ENCODE peak calls at places on chromosomes 1 and 21, in eight cellular contexts. Q, M, F, L, A, B, V and E are unnamed samples.

GRCh38 chr1:211329764-211330201 is 3.1 kb downstream of the TRAF5 start:
- DNase-seq in V (peak), A (peak), Q (no peak), F (peak), L (peak), B (peak), M (no peak), E (no peak)

GRCh38 chr1:105087496-105087895 is 1337.8 kb downstream of the AMY1C start:
- DNase-seq in A (no peak), V (peak), F (no peak), M (no peak), Q (no peak), L (no peak), B (no peak), E (no peak)

GRCh38 chr1:235207202-235207565 is 46.1 kb upstream of the RBM34 start:
- DNase-seq in B (peak), A (no peak), F (no peak), M (no peak), L (peak), Q (no peak), V (no peak), E (no peak)

GRCh38 chr1:62304975-62305374 is 14.3 kb downstream of the KANK4 start:
- DNase-seq in Q (no peak), V (no peak), L (no peak), A (no peak), M (no peak), F (no peak), B (no peak), E (no peak)

GRCh38 chr21:41390043-41390639 is 28.3 kb downstream of the MX2 start:
- DNase-seq in M (peak), Q (no peak), F (no peak), B (no peak), A (no peak), L (no peak), V (no peak), E (no peak)

GRCh38 chr1:161013104-161013590 is 7.8 kb downstream of the F11R start:
- DNase-seq in V (no peak), B (peak), Q (no peak), M (no peak), L (no peak), A (no peak), F (no peak), E (no peak)

GRCh38 chr1:92831368-92831761 is 475 bp upstream of the RPL5 start:
- DNase-seq in L (no peak), Q (no peak), V (no peak), M (no peak), B (no peak), A (no peak), F (no peak), E (no peak)

GRCh38 chr1:198465201-198466144 is 75.0 kb downstream of the ATP6V1G3 start:
- DNase-seq in L (peak), Q (no peak), M (no peak), V (peak), F (peak), A (no peak), B (peak), E (no peak)

GRCh38 chr1:231106347-231106746 is 55.5 kb upstream of the TRIM67 start:
- DNase-seq in F (no peak), Q (no peak), B (no peak), L (no peak), M (no peak), V (no peak), A (no peak), E (no peak)

GRCh38 chr21:37788503-37788902 is 127.8 kb downstream of the KCNJ6 start:
- DNase-seq in B (no peak), Q (no peak), V (no peak), M (no peak), F (no peak), A (no peak), L (peak), E (no peak)

GRCh38 chr1:247357781-247358211 is 26.1 kb upstream of the ZNF496 start:
- DNase-seq in M (no peak), Q (no peak), V (no peak), A (no peak), L (no peak), F (no peak), B (peak), E (peak)

GRCh38 chr21:41753001-41753725 is 13.7 kb downstream of the RIPK4 start:
- DNase-seq in V (no peak), M (no peak), B (no peak), F (no peak), L (no peak), Q (no peak), A (no peak), E (no peak)

GRCh38 chr1:3465091-3465934 is 10.8 kb downstream of the ARHGEF16 start:
- DNase-seq in M (no peak), Q (no peak), A (no peak), F (no peak), L (no peak), B (no peak), V (no peak), E (no peak)

GRCh38 chr1:67420835-67421492 is 9.2 kb downstream of the SERBP1 start:
- DNase-seq in Q (no peak), F (no peak), B (no peak), V (no peak), A (no peak), L (no peak), M (no peak), E (no peak)

GRCh38 chr1:230806552-230806951 is 59.4 kb downstream of the CAPN9 start:
- DNase-seq in M (no peak), A (no peak), Q (no peak), L (no peak), B (no peak), V (no peak), F (no peak), E (peak)

GRCh38 chr21:31473685-31474345 is 129.8 kb upstream of the TIAM1 start:
- DNase-seq in V (no peak), A (no peak), Q (no peak), F (no peak), L (no peak), M (no peak), B (no peak), E (no peak)

GRCh38 chr1:198064181-198064580 is 92.6 kb upstream of the NEK7 start:
- DNase-seq in B (peak), L (no peak), Q (no peak), V (no peak), A (no peak), M (no peak), F (no peak), E (no peak)

GRCh38 chr1:112955678-112956502 is at the start of gene SLC16A1:
- DNase-seq in L (peak), F (peak), A (peak), M (peak), V (peak), B (peak), Q (peak), E (peak)

GRCh38 chr1:221394011-221394544 is 347.8 kb downstream of the DUSP10 start:
- DNase-seq in Q (no peak), A (no peak), L (no peak), B (no peak), M (no peak), V (no peak), F (no peak), E (no peak)

GRCh38 chr1:177586429-177586828 is 383.4 kb downstream of the SEC16B start:
- DNase-seq in V (no peak), F (no peak), A (no peak), B (peak), L (no peak), Q (no peak), M (no peak), E (no peak)

GRCh38 chr1:248842781-248843331 is 4.8 kb downstream of the ZNF672 start:
- DNase-seq in F (no peak), L (no peak), Q (no peak), B (peak), M (no peak), A (peak), V (no peak), E (no peak)

GRCh38 chr1:32695098-32695904 is 7.3 kb downstream of the SYNC start:
- DNase-seq in L (no peak), Q (peak), B (peak), M (peak), F (no peak), V (peak), A (peak), E (peak)

GRCh38 chr1:176448340-176448739 is 14.6 kb upstream of the PAPPA2 start:
- DNase-seq in L (no peak), Q (no peak), V (no peak), F (no peak), M (no peak), A (no peak), B (peak), E (no peak)

GRCh38 chr1:200379431-200379755 is 30.4 kb downstream of the ZNF281 start:
- DNase-seq in Q (no peak), A (no peak), F (no peak), M (no peak), V (peak), L (no peak), B (peak), E (no peak)

GRCh38 chr1:148353461-148354283 is 129.4 kb downstream of the PPIAL4G start:
- DNase-seq in A (no peak), M (no peak), V (peak), L (no peak), Q (no peak), F (no peak), B (peak), E (no peak)

GRCh38 chr1:180232521-180233043 is 2.5 kb downstream of the LHX4 start:
- DNase-seq in F (no peak), L (no peak), Q (no peak), A (no peak), M (no peak), B (no peak), V (no peak), E (no peak)

GRCh38 chr1:180235502-180236239 is 5.6 kb downstream of the LHX4 start:
- DNase-seq in A (no peak), B (no peak), Q (no peak), M (no peak), L (no peak), F (no peak), V (no peak), E (no peak)

GRCh38 chr1:180233191-180234011 is 3.3 kb downstream of the LHX4 start:
- DNase-seq in M (no peak), L (no peak), A (no peak), B (no peak), V (no peak), Q (no peak), F (no peak), E (no peak)

GRCh38 chr1:180235077-180235501 is 5.0 kb downstream of the LHX4 start:
- DNase-seq in Q (no peak), L (no peak), B (no peak), F (no peak), M (no peak), A (no peak), V (no peak), E (no peak)

DNA sequence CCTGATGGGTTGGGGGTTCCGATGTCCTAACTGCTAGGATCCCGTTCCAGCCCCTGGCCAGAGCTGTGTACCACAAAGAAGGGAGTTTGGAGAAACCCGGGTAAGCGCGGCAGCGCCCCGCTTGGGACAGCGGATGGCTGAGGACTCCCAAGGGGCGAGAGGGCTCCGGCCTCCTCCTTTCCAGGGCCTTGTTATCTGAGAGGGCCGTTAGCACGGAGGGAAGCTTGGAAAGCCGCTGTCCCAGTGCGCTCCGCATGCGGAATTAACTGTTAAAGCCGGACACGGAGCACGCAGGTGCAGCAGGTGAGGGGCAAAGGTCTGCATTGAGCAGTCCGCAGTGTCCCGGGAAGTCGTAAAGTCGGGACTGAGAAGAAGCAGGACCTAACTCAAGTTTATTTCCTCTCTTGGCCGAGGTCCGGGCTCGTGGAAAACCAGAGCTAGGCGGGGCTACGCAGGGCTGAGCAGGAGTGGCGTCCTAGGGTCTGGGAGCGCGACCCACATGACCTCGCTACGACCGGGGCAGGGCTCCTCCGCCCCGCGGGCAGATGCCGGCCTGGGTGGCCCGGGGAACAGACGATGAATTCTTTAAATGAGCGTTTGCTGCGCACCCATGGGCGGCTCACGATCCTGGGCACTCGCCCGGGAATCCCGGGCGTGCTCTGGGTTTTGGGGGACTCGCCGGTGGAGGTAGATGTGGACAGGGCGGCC is 4.5 kb downstream of the LHX4 start:
- DNase-seq in F (no peak), Q (no peak), L (no peak), V (no peak), A (peak), B (no peak), M (no peak), E (no peak)
- H3K4me3 ChIP-seq in F (no peak), Q (peak), L (no peak), V (no peak), A (no peak), B (no peak), M (peak), E (no peak)

GRCh38 chr1:153899509-153899908 is 23.3 kb downstream of the GATAD2B start:
- DNase-seq in Q (no peak), F (no peak), A (no peak), M (no peak), B (no peak), L (no peak), V (no peak), E (no peak)

GRCh38 chr1:153906396-153906795 is 16.4 kb downstream of the GATAD2B start:
- DNase-seq in Q (no peak), V (no peak), A (no peak), L (no peak), B (no peak), M (no peak), F (no peak), E (no peak)

GRCh38 chr1:153908071-153908470 is 14.7 kb downstream of the GATAD2B start:
- DNase-seq in A (no peak), Q (no peak), F (no peak), M (no peak), V (no peak), B (no peak), L (no peak), E (no peak)

GRCh38 chr1:153907134-153907533 is 15.6 kb downstream of the GATAD2B start:
- DNase-seq in L (no peak), M (no peak), A (no peak), Q (no peak), V (no peak), B (no peak), F (no peak), E (no peak)

GRCh38 chr1:153903841-153904455 is 18.8 kb downstream of the GATAD2B start:
- DNase-seq in V (no peak), A (no peak), Q (peak), B (no peak), L (no peak), F (no peak), M (no peak), E (peak)
- H3K27ac ChIP-seq in V (no peak), A (no peak), Q (peak), B (no peak), L (no peak), F (no peak), M (no peak), E (peak)

DNA sequence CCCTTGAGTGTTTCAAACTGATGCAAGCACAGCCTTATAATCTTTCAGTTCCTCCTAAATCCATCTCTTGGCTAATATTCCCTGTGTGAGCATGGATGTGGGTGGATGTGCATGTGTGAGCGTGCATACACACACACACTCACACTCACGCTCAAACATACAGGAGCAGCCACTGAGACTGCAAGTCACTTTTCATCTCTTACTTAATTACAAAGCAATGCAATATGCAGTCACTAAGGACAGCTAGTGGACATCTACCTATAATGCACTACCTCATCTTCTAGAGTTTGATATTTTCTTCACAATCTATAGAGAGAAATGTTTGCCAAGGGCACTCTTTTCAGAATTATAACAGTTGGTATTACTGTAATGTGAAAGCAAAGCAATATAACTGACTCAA is 1.4 kb downstream of the ESRRG start:
- DNase-seq in L (peak), M (no peak), F (no peak), A (no peak), V (no peak), B (no peak), Q (no peak), E (no peak)
- H3K4me3 ChIP-seq in L (peak), M (no peak), F (no peak), A (no peak), V (no peak), B (no peak), Q (peak), E (peak)

GRCh38 chr21:15066231-15066577 is 1.4 kb upstream of the NRIP1 start:
- DNase-seq in V (no peak), L (no peak), B (no peak), A (no peak), M (no peak), F (no peak), Q (no peak), E (no peak)
- H3K27ac ChIP-seq in V (peak), L (no peak), B (peak), A (peak), M (peak), F (no peak), Q (peak), E (peak)

GRCh38 chr1:44810101-44810761 is 1.9 kb downstream of the BTBD19 start:
- DNase-seq in V (peak), L (no peak), B (no peak), M (peak), F (peak), A (peak), Q (peak), E (no peak)
- H3K4me3 ChIP-seq in V (no peak), L (no peak), B (no peak), M (no peak), F (peak), A (no peak), Q (peak), E (peak)

GRCh38 chr1:63877021-63877767 is 103.4 kb downstream of the ROR1 start:
- DNase-seq in M (no peak), B (no peak), L (no peak), F (no peak), Q (no peak), V (peak), A (no peak), E (no peak)

GRCh38 chr1:63871451-63871850 is 97.6 kb downstream of the ROR1 start:
- DNase-seq in L (no peak), Q (no peak), A (no peak), B (no peak), M (no peak), V (no peak), F (no peak), E (no peak)

GRCh38 chr1:63870152-63870551 is 96.3 kb downstream of the ROR1 start:
- DNase-seq in L (no peak), A (no peak), B (no peak), F (no peak), V (no peak), M (no peak), Q (no peak), E (no peak)

GRCh38 chr1:63874278-63874880 is 100.6 kb downstream of the ROR1 start:
- DNase-seq in V (peak), M (no peak), A (no peak), F (no peak), B (no peak), L (no peak), Q (no peak), E (no peak)

GRCh38 chr1:63873751-63874150 is 99.9 kb downstream of the ROR1 start:
- DNase-seq in V (peak), A (no peak), B (peak), M (no peak), Q (no peak), L (no peak), F (no peak), E (no peak)
- H3K27ac ChIP-seq in V (peak), A (no peak), B (no peak), M (no peak), Q (no peak), L (no peak), F (no peak), E (peak)

GRCh38 chr1:23485002-23485332 is 988 bp upstream of the ASAP3 start:
- DNase-seq in F (no peak), Q (no peak), L (no peak), B (no peak), A (no peak), M (no peak), V (no peak), E (no peak)
- H3K4me3 ChIP-seq in F (peak), Q (peak), L (no peak), B (no peak), A (peak), M (peak), V (no peak), E (peak)